ENCODE peak calls at places on chromosomes 1 and 21, in eight cellular contexts. X is heart right ventricle, E is psoas muscle, M is epithelial cell of prostate, A is endodermal cell, D is uterus, Y is aorta, H is suprapubic skin. N is an unnamed sample.

GRCh38 chr1:243798726-243799125 is 51.3 kb downstream of the AKT3 start:
- DNase-seq in X (no peak), Y (no peak), A (no peak), M (peak; percentile 76), D (no peak), E (no peak), H (no peak), N (no peak)

GRCh38 chr1:47180603-47181094 is 9.2 kb downstream of the PDZK1IP1 start:
- DNase-seq in X (no peak), Y (no peak), A (no peak), E (no peak), M (no peak), D (no peak), H (no peak), N (no peak)

GRCh38 chr1:217109928-217110327 is 386.7 kb upstream of the ESRRG start:
- DNase-seq in Y (no peak), D (no peak), X (no peak), M (no peak), A (no peak), E (no peak), H (no peak), N (no peak)

GRCh38 chr1:5745776-5746610 is 246.2 kb downstream of the NPHP4 start:
- DNase-seq in X (peak; percentile 66), A (peak; percentile 95), M (no peak), E (peak; percentile 70), D (peak; percentile 30), Y (peak; percentile 63), H (peak; percentile 75), N (peak; percentile 11)

GRCh38 chr1:36386262-36387140 is 777 bp upstream of the STK40 start:
- DNase-seq in E (peak; percentile 97), Y (peak; percentile 98), H (peak; percentile 97), A (peak; percentile 95), D (peak; percentile 94), X (peak; percentile 83), M (peak; percentile 100), N (peak; percentile 92)

GRCh38 chr1:66773227-66773626 is 21.0 kb downstream of the DYNLT5 start:
- DNase-seq in X (no peak), E (no peak), D (no peak), A (peak; percentile 71), M (no peak), Y (no peak), H (no peak), N (no peak)

GRCh38 chr1:225772323-225772768 is 5.3 kb upstream of the SRP9 start:
- DNase-seq in Y (peak; percentile 87), H (peak; percentile 88), E (peak; percentile 89), D (peak; percentile 83), X (peak; percentile 72), A (peak; percentile 97), M (peak; percentile 67), N (peak; percentile 58)

GRCh38 chr1:182394055-182394775 is 2.6 kb upstream of the GLUL start:
- DNase-seq in X (no peak), E (no peak), D (no peak), M (no peak), H (no peak), A (peak; percentile 25), Y (no peak), N (no peak)

GRCh38 chr1:154765970-154766369 is 104.1 kb downstream of the KCNN3 start:
- DNase-seq in Y (peak; percentile 20), M (no peak), X (no peak), D (peak; percentile 20), H (peak; percentile 48), E (no peak), A (peak; percentile 76), N (no peak)

GRCh38 chr1:213720032-213720431 is 267.7 kb upstream of the PROX1 start:
- DNase-seq in A (no peak), D (no peak), X (no peak), E (no peak), M (no peak), H (no peak), Y (no peak), N (no peak)

GRCh38 chr1:153978274-153978909 is 918 bp upstream of the JTB start:
- DNase-seq in E (no peak), H (no peak), M (no peak), A (no peak), D (no peak), X (no peak), Y (no peak), N (no peak)

GRCh38 chr1:159229896-159230295 is 25.2 kb downstream of the ACKR1 start:
- DNase-seq in E (no peak), D (no peak), M (no peak), A (no peak), X (no peak), H (no peak), Y (no peak), N (no peak)

GRCh38 chr1:112541299-112541698 is 32.5 kb downstream of the WNT2B start:
- DNase-seq in A (no peak), D (no peak), H (no peak), Y (no peak), X (no peak), E (no peak), M (no peak), N (no peak)

GRCh38 chr1:189658381-189658780 is 819.3 kb downstream of the BRINP3 start:
- DNase-seq in E (no peak), X (no peak), H (no peak), M (no peak), Y (no peak), A (no peak), D (no peak), N (no peak)

GRCh38 chr21:28770867-28771661 is 221.6 kb downstream of the LTN1 start:
- DNase-seq in X (no peak), E (no peak), D (no peak), A (no peak), Y (no peak), H (no peak), M (no peak), N (no peak)

DNA sequence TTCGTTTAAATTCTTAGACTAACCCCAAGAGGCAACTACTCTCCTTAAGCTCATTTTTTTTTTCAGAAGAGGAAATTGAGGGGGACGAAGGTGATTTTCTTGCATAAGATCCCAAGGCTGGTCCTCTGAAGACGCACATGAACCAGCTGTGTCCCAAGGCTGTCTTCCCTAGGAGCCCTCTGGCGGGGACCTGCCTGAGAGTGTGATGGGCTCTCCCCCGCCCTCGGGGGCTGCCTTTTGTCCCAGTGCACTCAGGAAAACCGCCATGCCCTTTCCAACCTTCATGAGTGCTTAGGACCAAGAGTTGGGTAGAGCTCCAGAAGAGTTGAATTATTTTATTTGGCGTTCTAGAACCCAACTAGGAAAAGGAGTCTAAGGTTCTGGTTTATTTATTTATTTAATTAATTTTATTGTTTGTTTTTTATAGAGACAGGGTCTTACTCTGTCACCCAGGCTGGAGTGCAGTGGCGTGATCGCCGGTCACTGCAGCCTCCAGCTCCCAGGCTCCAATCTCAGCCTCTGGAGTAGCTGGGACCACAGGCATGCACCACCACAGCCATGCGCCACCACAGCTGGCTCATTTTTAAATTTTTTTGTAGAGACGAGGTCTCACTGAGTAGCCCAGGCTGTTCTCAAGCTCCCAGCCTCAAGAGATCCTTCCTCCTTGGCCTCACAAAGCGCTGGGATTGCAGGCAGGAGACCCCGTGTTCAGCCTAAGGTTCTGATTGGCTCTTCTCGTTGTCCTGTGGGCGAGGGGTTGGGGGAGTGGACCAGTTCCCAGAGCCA is 21.9 kb downstream of the UMODL1 start:
- DNase-seq in Y (peak; percentile 31), A (no peak), M (no peak), E (no peak), H (no peak), X (no peak), D (no peak), N (no peak)
- H3K27ac ChIP-seq in Y (peak overlapping the region; percentile 78), A (no peak overlapping the region), M (no peak overlapping the region), E (no peak overlapping the region), H (no peak overlapping the region), X (no peak overlapping the region), D (no peak overlapping the region), N (no peak overlapping the region)

DNA sequence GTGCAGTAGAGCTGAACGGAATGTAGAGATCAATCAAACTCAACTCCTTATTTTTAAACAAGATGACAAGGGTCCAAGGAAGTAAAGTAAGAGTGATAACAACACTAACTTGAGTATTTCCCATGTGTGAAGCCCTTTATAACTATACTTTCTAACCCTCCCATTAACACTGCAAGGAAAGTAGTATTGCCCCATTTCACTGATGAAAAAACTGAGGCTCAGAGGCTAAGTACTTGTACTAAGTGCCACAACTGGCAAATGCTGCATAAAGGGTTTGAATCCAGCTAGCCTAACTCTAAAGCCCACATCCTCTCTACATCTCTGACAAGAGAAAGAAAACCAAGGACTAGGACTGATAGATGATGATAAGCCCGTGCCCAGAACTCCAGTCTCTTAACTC is 8.2 kb upstream of the GJA5 start:
- DNase-seq in A (no peak), H (no peak), X (no peak), D (no peak), E (no peak), Y (no peak), M (no peak), N (no peak)
- H3K27ac ChIP-seq in A (no peak overlapping the region), H (no peak overlapping the region), X (peak overlapping the region; percentile 7), D (no peak overlapping the region), E (no peak overlapping the region), Y (peak overlapping the region; percentile 97), M (no peak overlapping the region), N (no peak overlapping the region)

DNA sequence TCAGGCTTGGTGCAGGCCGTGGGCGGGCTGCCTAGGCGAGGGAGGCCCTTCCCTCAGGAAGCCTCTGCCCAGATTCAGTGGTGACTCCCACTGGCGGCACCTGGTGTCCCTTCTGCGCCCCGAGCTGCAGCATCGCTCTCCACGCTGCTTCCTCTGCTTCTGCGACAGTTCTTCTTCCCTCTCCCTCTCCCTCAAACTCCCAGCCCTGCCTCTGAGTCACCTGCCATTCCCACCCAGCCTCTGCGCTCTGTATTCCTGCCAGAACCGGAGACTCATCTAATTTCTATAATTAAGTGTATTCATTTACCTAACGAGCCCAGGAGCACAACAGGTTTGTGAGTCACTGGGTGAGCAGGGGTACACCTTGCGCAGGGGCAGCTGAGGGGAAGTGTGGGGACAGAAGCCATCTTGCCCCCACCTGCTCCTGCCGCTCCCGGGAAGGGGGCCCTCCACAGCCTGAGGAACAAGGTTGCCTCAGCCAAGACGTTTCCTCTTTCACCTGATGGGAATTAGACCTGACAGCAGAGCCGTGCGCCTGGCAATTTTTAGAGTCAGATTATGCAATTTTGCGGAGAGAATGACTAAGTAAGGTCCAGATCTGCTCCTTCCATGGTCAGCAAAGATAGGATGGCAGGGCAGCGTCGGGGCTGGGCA is 19.4 kb downstream of the KCNC4 start:
- DNase-seq in H (no peak), X (no peak), A (no peak), Y (no peak), D (no peak), E (no peak), M (no peak), N (no peak)
- H3K27ac ChIP-seq in H (peak overlapping the region; percentile 67), X (no peak overlapping the region), A (no peak overlapping the region), Y (no peak overlapping the region), D (no peak overlapping the region), E (no peak overlapping the region), M (peak overlapping the region; percentile 46), N (no peak overlapping the region)

GRCh38 chr1:167659440-167659839 is 29.4 kb downstream of the RCSD1 start:
- DNase-seq in E (no peak), H (no peak), M (no peak), D (no peak), X (no peak), A (no peak), Y (no peak), N (no peak)

GRCh38 chr1:167659876-167660275 is 29.8 kb downstream of the RCSD1 start:
- DNase-seq in D (no peak), Y (no peak), A (no peak), H (no peak), X (no peak), M (no peak), E (no peak), N (no peak)

GRCh38 chr1:167656657-167657056 is 26.6 kb downstream of the RCSD1 start:
- DNase-seq in Y (no peak), M (no peak), X (no peak), D (no peak), A (no peak), E (no peak), H (no peak), N (no peak)

GRCh38 chr1:167661527-167662436 is 31.8 kb downstream of the RCSD1 start:
- DNase-seq in D (no peak), Y (no peak), M (peak; percentile 52), X (no peak), H (no peak), E (no peak), A (no peak), N (no peak)

GRCh38 chr1:167658574-167659328 is 28.7 kb downstream of the RCSD1 start:
- DNase-seq in Y (no peak), D (no peak), A (no peak), E (no peak), M (no peak), H (no peak), X (no peak), N (no peak)
- H3K27ac ChIP-seq in Y (no peak overlapping the region), D (peak overlapping the region; percentile 35), A (no peak overlapping the region), E (peak overlapping the region; percentile 93), M (no peak overlapping the region), H (no peak overlapping the region), X (peak overlapping the region; percentile 79), N (no peak overlapping the region)